ENCODE peak calls at places on chromosomes 3 and 15, in four cellular contexts. One of them, this sample, is unnamed.

GRCh38 chr15:90870354-90871096 is 2.1 kb downstream of the FURIN start:
- DNase-seq in psoas muscle: no peak
- DNase-seq in pancreas: no peak
- DNase-seq in esophagus squamous epithelium: no peak
- DNase-seq in this sample: no peak

GRCh38 chr15:33649217-33649933 is 318.9 kb upstream of the CHRM5 start:
- DNase-seq in psoas muscle: no peak
- DNase-seq in pancreas: no peak
- DNase-seq in esophagus squamous epithelium: no peak
- DNase-seq in this sample: no peak

GRCh38 chr3:173513123-173513522 is 115.6 kb downstream of the NLGN1 start:
- DNase-seq in psoas muscle: no peak
- DNase-seq in pancreas: no peak
- DNase-seq in esophagus squamous epithelium: no peak
- DNase-seq in this sample: no peak

GRCh38 chr15:31269961-31270575 is 56.6 kb upstream of the KLF13 start:
- DNase-seq in psoas muscle: peak; percentile 35
- DNase-seq in pancreas: peak; percentile 10
- DNase-seq in esophagus squamous epithelium: no peak
- DNase-seq in this sample: no peak

GRCh38 chr15:67188551-67189218 is 65.8 kb downstream of the AAGAB start:
- DNase-seq in psoas muscle: peak; percentile 64
- DNase-seq in pancreas: no peak
- DNase-seq in esophagus squamous epithelium: no peak
- DNase-seq in this sample: no peak

GRCh38 chr15:45394681-45395080 is 16.3 kb upstream of the GATM start:
- DNase-seq in psoas muscle: no peak
- DNase-seq in pancreas: no peak
- DNase-seq in esophagus squamous epithelium: no peak
- DNase-seq in this sample: no peak

GRCh38 chr3:51735039-51735438 is 28.2 kb downstream of the GRM2 start:
- DNase-seq in psoas muscle: no peak
- DNase-seq in pancreas: no peak
- DNase-seq in esophagus squamous epithelium: no peak
- DNase-seq in this sample: no peak

GRCh38 chr15:67033521-67033920 is 31.9 kb upstream of the SMAD3 start:
- DNase-seq in psoas muscle: peak; percentile 59
- DNase-seq in pancreas: no peak
- DNase-seq in esophagus squamous epithelium: no peak
- DNase-seq in this sample: no peak

GRCh38 chr15:71397377-71397776 is 282.1 kb downstream of the THSD4 start:
- DNase-seq in psoas muscle: no peak
- DNase-seq in pancreas: no peak
- DNase-seq in esophagus squamous epithelium: no peak
- DNase-seq in this sample: no peak

GRCh38 chr3:139835830-139836655 is 98.9 kb upstream of the CLSTN2 start:
- DNase-seq in psoas muscle: no peak
- DNase-seq in pancreas: peak; percentile 88
- DNase-seq in esophagus squamous epithelium: no peak
- DNase-seq in this sample: no peak

GRCh38 chr3:47014036-47014435 is 34.6 kb downstream of the NBEAL2 start:
- DNase-seq in psoas muscle: no peak
- DNase-seq in pancreas: no peak
- DNase-seq in esophagus squamous epithelium: no peak
- DNase-seq in this sample: no peak

GRCh38 chr3:24740367-24740766 is 245.7 kb upstream of the THRB start:
- DNase-seq in psoas muscle: no peak
- DNase-seq in pancreas: no peak
- DNase-seq in esophagus squamous epithelium: no peak
- DNase-seq in this sample: no peak

GRCh38 chr3:65672876-65673815 is 365.6 kb downstream of the MAGI1 start:
- DNase-seq in psoas muscle: peak; percentile 79
- DNase-seq in pancreas: peak; percentile 20
- DNase-seq in esophagus squamous epithelium: no peak
- DNase-seq in this sample: no peak

GRCh38 chr3:190092250-190092649 is 28.4 kb downstream of the P3H2 start:
- DNase-seq in psoas muscle: no peak
- DNase-seq in pancreas: no peak
- DNase-seq in esophagus squamous epithelium: no peak
- DNase-seq in this sample: no peak

GRCh38 chr3:15287565-15288330 is 44.6 kb downstream of the SH3BP5 start:
- DNase-seq in psoas muscle: peak; percentile 82
- DNase-seq in pancreas: peak; percentile 45
- DNase-seq in esophagus squamous epithelium: peak; percentile 9
- DNase-seq in this sample: no peak

GRCh38 chr3:101675709-101676218 is 1.2 kb downstream of the ZBTB11 start:
- DNase-seq in psoas muscle: peak; percentile 69
- DNase-seq in pancreas: no peak
- DNase-seq in esophagus squamous epithelium: no peak
- DNase-seq in this sample: no peak

GRCh38 chr15:67840747-67841634 is 1.1 kb upstream of the RNU6-1 start:
- DNase-seq in psoas muscle: no peak
- DNase-seq in pancreas: no peak
- DNase-seq in esophagus squamous epithelium: no peak
- DNase-seq in this sample: no peak

GRCh38 chr15:94174399-94174802 is 57.0 kb upstream of the MCTP2 start:
- DNase-seq in psoas muscle: no peak
- DNase-seq in pancreas: no peak
- DNase-seq in esophagus squamous epithelium: no peak
- DNase-seq in this sample: no peak

GRCh38 chr3:179181993-179182551 is 33.9 kb downstream of the PIK3CA start:
- DNase-seq in psoas muscle: no peak
- DNase-seq in pancreas: no peak
- DNase-seq in esophagus squamous epithelium: no peak
- DNase-seq in this sample: no peak

GRCh38 chr3:29949131-29949530 is 657.3 kb upstream of the TGFBR2 start:
- DNase-seq in psoas muscle: no peak
- DNase-seq in pancreas: no peak
- DNase-seq in esophagus squamous epithelium: no peak
- DNase-seq in this sample: no peak

GRCh38 chr15:45441686-45442085 is 63.3 kb upstream of the GATM start:
- DNase-seq in psoas muscle: no peak
- DNase-seq in pancreas: no peak
- DNase-seq in esophagus squamous epithelium: no peak
- DNase-seq in this sample: no peak

GRCh38 chr3:24387493-24387892 is 107.2 kb downstream of the THRB start:
- DNase-seq in psoas muscle: no peak
- DNase-seq in pancreas: no peak
- DNase-seq in esophagus squamous epithelium: no peak
- DNase-seq in this sample: no peak

GRCh38 chr3:146187334-146187950 is 26.5 kb upstream of the PLOD2 start:
- DNase-seq in psoas muscle: no peak
- DNase-seq in pancreas: no peak
- DNase-seq in esophagus squamous epithelium: no peak
- DNase-seq in this sample: no peak

GRCh38 chr3:42982645-42983412 is 3.7 kb downstream of the GASK1A start:
- DNase-seq in psoas muscle: no peak
- DNase-seq in pancreas: no peak
- DNase-seq in esophagus squamous epithelium: no peak
- DNase-seq in this sample: no peak

GRCh38 chr3:24185738-24186384 is 240.8 kb downstream of the NR1D2 start:
- DNase-seq in psoas muscle: peak; percentile 56
- DNase-seq in pancreas: peak; percentile 16
- DNase-seq in esophagus squamous epithelium: no peak
- DNase-seq in this sample: no peak

GRCh38 chr3:70861855-70862254 is 549.4 kb upstream of the MDFIC2 start:
- DNase-seq in psoas muscle: no peak
- DNase-seq in pancreas: no peak
- DNase-seq in esophagus squamous epithelium: no peak
- DNase-seq in this sample: no peak

GRCh38 chr3:194285024-194285858 is 65.9 kb downstream of the CPN2 start:
- DNase-seq in psoas muscle: no peak
- DNase-seq in pancreas: no peak
- DNase-seq in esophagus squamous epithelium: no peak
- DNase-seq in this sample: no peak

GRCh38 chr15:101137312-101137940 is 114.4 kb downstream of the CHSY1 start:
- DNase-seq in psoas muscle: peak; percentile 32
- DNase-seq in pancreas: no peak
- DNase-seq in esophagus squamous epithelium: no peak
- DNase-seq in this sample: no peak
- TF ChIP-seq CTCF in psoas muscle: no peak
- TF ChIP-seq CTCF in pancreas: no peak
- TF ChIP-seq CTCF in esophagus squamous epithelium: no peak
- TF ChIP-seq CTCF in this sample: no peak

DNA sequence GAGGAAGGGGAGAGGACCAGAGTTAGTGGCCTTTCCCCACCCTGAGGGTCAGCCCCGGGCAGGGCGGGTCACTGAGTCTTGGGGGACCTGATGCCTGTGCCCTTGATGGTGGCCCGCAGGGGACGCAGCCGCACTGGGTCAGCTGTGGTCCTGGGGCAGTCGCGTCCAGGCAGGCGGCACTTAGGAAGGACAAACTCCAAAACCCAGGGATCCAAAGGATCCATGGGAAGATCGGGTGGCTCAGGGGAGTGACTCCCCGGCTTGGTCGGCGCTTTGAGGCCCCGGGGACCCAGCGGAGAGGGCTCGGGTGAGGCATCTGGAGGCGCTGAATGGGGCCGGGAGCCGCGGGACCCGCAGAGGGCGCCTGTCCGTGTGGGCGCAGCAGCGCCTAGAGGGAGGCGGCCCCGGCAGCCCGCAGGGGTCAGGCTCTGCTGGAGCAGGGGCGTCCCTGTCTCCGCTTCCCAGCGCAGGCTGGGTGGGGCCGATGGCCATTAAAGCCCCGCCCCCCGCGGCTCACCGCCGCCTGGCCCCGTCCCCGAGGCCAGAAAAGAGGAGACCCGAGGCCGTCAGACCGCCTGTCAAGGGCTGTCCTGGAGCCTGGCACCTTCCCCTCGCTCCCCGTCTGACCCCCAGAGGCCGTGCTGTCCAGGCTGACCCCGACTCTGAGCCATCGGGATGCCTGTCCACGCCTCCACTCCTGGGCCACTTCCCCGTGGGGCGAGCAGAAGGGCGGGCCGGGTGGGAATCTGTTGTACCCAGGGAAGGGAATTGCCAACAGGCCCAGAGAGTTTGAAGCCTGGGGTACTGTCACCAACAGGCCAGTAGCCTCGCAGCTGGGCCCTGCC is 17.4 kb downstream of the CIDEC start:
- DNase-seq in psoas muscle: peak; percentile 84
- DNase-seq in pancreas: peak; percentile 49
- DNase-seq in esophagus squamous epithelium: no peak
- DNase-seq in this sample: no peak
- TF ChIP-seq CTCF in psoas muscle: peak; percentile 44
- TF ChIP-seq CTCF in pancreas: peak; percentile 14
- TF ChIP-seq CTCF in esophagus squamous epithelium: no peak
- TF ChIP-seq CTCF in this sample: no peak

GRCh38 chr3:87329065-87329464 is 52.7 kb upstream of the POU1F1 start:
- DNase-seq in psoas muscle: no peak
- DNase-seq in pancreas: no peak
- DNase-seq in esophagus squamous epithelium: no peak
- DNase-seq in this sample: no peak

GRCh38 chr3:87320748-87321634 is 44.6 kb upstream of the POU1F1 start:
- DNase-seq in psoas muscle: no peak
- DNase-seq in pancreas: no peak
- DNase-seq in esophagus squamous epithelium: no peak
- DNase-seq in this sample: no peak

GRCh38 chr3:87318609-87319008 is 42.2 kb upstream of the POU1F1 start:
- DNase-seq in psoas muscle: no peak
- DNase-seq in pancreas: no peak
- DNase-seq in esophagus squamous epithelium: no peak
- DNase-seq in this sample: no peak

GRCh38 chr3:87324609-87325008 is 48.2 kb upstream of the POU1F1 start:
- DNase-seq in psoas muscle: no peak
- DNase-seq in pancreas: no peak
- DNase-seq in esophagus squamous epithelium: no peak
- DNase-seq in this sample: no peak
- TF ChIP-seq CTCF in psoas muscle: no peak
- TF ChIP-seq CTCF in pancreas: no peak
- TF ChIP-seq CTCF in esophagus squamous epithelium: no peak
- TF ChIP-seq CTCF in this sample: no peak

GRCh38 chr3:38579551-38580449 is 69.7 kb downstream of the SCN5A start:
- DNase-seq in psoas muscle: no peak
- DNase-seq in pancreas: peak; percentile 8
- DNase-seq in esophagus squamous epithelium: no peak
- DNase-seq in this sample: no peak

GRCh38 chr3:38580450-38581382 is 68.8 kb downstream of the SCN5A start:
- DNase-seq in psoas muscle: no peak
- DNase-seq in pancreas: peak; percentile 10
- DNase-seq in esophagus squamous epithelium: no peak
- DNase-seq in this sample: no peak

GRCh38 chr3:38578081-38578475 is 71.4 kb downstream of the SCN5A start:
- DNase-seq in psoas muscle: no peak
- DNase-seq in pancreas: no peak
- DNase-seq in esophagus squamous epithelium: no peak
- DNase-seq in this sample: no peak

GRCh38 chr3:38578551-38578950 is 70.9 kb downstream of the SCN5A start:
- DNase-seq in psoas muscle: no peak
- DNase-seq in pancreas: no peak
- DNase-seq in esophagus squamous epithelium: no peak
- DNase-seq in this sample: no peak

GRCh38 chr3:38579146-38579545 is 70.3 kb downstream of the SCN5A start:
- DNase-seq in psoas muscle: peak; percentile 69
- DNase-seq in pancreas: peak; percentile 52
- DNase-seq in esophagus squamous epithelium: no peak
- DNase-seq in this sample: no peak
- TF ChIP-seq CTCF in psoas muscle: no peak
- TF ChIP-seq CTCF in pancreas: no peak
- TF ChIP-seq CTCF in esophagus squamous epithelium: no peak
- TF ChIP-seq CTCF in this sample: no peak

GRCh38 chr15:41860049-41860828 is 21.6 kb downstream of the PLA2G4B start:
- DNase-seq in psoas muscle: no peak
- DNase-seq in pancreas: no peak
- DNase-seq in esophagus squamous epithelium: no peak
- DNase-seq in this sample: no peak
- TF ChIP-seq CTCF in psoas muscle: no peak
- TF ChIP-seq CTCF in pancreas: no peak
- TF ChIP-seq CTCF in esophagus squamous epithelium: no peak
- TF ChIP-seq CTCF in this sample: no peak